ENCODE peak calls at places on chromosomes 12 and 14, in seven cellular contexts. L is stomach, N is ovary, H is uterus, Z is Peyer's patch, P is A549, R is HCT116. D is an unnamed sample.

GRCh38 chr12:17661250-17661649 is 428.7 kb downstream of the RERGL start:
- DNase-seq in L (no peak), N (no peak), H (no peak), Z (no peak), P (no peak), R (no peak), D (no peak)

GRCh38 chr14:66979083-66979974 is 209.9 kb upstream of the GARIN2 start:
- DNase-seq in L (no peak), N (no peak), H (no peak), Z (no peak), P (no peak), R (no peak), D (no peak)

GRCh38 chr14:81633496-81633895 is 99.8 kb upstream of the SEL1L start:
- DNase-seq in L (no peak), N (no peak), H (no peak), Z (no peak), P (no peak), R (no peak), D (no peak)

GRCh38 chr12:3658327-3659163 is 94.4 kb downstream of the CRACR2A start:
- DNase-seq in L (peak), N (no peak), H (no peak), Z (no peak), P (no peak), R (no peak), D (no peak)

GRCh38 chr12:6461401-6462233 is 8.9 kb downstream of the VAMP1 start:
- DNase-seq in L (peak), N (no peak), H (no peak), Z (peak), P (no peak), R (no peak), D (no peak)

GRCh38 chr12:98110516-98110915 is 404.9 kb upstream of the TMPO start:
- DNase-seq in L (no peak), N (no peak), H (no peak), Z (no peak), P (no peak), R (no peak), D (no peak)

GRCh38 chr12:79409562-79409961 is 281.2 kb downstream of the PAWR start:
- DNase-seq in L (no peak), N (no peak), H (peak), Z (no peak), P (no peak), R (no peak), D (no peak)

GRCh38 chr12:76890407-76891143 is 11.8 kb upstream of the CSRP2 start:
- DNase-seq in L (no peak), N (no peak), H (no peak), Z (no peak), P (no peak), R (peak), D (no peak)

GRCh38 chr12:75480469-75480949 is at the start of gene GLIPR1:
- DNase-seq in L (peak), N (peak), H (peak), Z (peak), P (peak), R (no peak), D (peak)

GRCh38 chr12:87383705-87384104 is 645.5 kb downstream of the C12orf50 start:
- DNase-seq in L (no peak), N (no peak), H (no peak), Z (no peak), P (no peak), R (no peak), D (no peak)

GRCh38 chr12:23855813-23856212 is 93.7 kb downstream of the SOX5 start:
- DNase-seq in L (no peak), N (no peak), H (no peak), Z (no peak), P (no peak), R (no peak), D (no peak)

GRCh38 chr12:71664411-71665108 is 459 bp downstream of the THAP2 start:
- DNase-seq in L (no peak), N (no peak), H (no peak), Z (no peak), P (no peak), R (no peak), D (peak)

GRCh38 chr12:12561305-12562015 is 1.2 kb downstream of the DUSP16 start:
- DNase-seq in L (peak), N (peak), H (peak), Z (peak), P (peak), R (no peak), D (peak)

GRCh38 chr12:67539946-67540345 is 108.6 kb upstream of the DYRK2 start:
- DNase-seq in L (no peak), N (no peak), H (no peak), Z (no peak), P (no peak), R (no peak), D (no peak)

GRCh38 chr14:101004954-101005353 is 101.4 kb upstream of the RTL1 start:
- DNase-seq in L (no peak), N (peak), H (no peak), Z (no peak), P (no peak), R (no peak), D (no peak)
- TF ChIP-seq POLR2A in L (no peak), N (no peak), H (no peak), Z (no peak), P (no peak), R (no peak), D (no peak)

DNA sequence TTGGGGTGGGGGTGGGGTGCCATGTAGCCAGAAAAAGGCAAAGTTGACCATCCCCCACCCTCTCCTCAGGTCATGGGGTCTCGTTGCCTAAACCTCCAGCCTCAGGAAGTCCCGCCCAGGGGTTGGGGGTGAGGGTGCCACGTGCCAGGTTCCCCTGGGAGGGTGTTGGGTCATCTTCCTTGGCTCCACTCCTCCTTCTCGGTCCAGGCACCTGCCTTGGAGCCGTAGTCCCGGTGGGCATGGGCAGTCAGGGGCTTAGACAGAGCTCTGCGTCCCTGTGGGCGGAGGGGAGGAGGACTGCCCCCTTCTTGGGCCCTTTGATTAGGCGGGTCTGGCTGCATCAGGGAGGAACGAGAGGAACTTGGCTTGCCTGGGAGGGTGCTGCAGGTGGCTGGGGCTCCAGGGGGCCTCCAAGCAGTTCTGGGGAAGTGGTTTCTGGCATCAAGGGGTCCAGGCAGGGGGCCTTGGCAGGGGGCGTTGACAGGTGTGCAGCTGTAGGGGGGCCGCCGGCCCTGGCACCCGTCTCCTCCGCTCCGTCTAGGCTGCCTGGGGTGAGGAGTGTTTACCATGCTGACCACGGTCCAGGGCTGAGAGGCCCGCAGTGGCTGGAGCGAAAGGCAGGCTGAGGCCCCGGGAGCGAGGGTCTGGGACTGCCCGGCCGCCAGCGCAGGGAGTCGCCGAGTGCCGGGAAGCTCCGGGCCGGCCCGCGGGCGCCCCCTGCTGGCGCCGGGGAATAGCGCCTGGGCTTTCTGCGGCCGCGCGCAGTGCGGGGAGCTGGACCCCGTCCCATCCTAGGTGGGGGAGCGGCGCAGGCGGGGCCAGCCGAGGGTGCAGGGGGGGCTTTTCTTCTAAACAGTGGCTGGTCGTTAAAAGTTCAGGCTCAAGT is 7.9 kb downstream of the SETD1B start:
- DNase-seq in L (peak), N (peak), H (peak), Z (no peak), P (peak), R (no peak), D (peak)
- TF ChIP-seq POLR2A in L (no peak), N (no peak), H (no peak), Z (peak), P (no peak), R (no peak), D (no peak)

GRCh38 chr14:104754213-104754851 is 1.4 kb downstream of the SIVA1 start:
- DNase-seq in L (no peak), N (no peak), H (no peak), Z (no peak), P (no peak), R (no peak), D (no peak)

GRCh38 chr14:104751539-104752337 is 1.2 kb upstream of the SIVA1 start:
- DNase-seq in L (no peak), N (peak), H (no peak), Z (no peak), P (no peak), R (no peak), D (no peak)

GRCh38 chr14:104752338-104752734 is 611 bp upstream of the SIVA1 start:
- DNase-seq in L (no peak), N (peak), H (no peak), Z (no peak), P (no peak), R (no peak), D (peak)

GRCh38 chr14:104753528-104754212 is 723 bp downstream of the SIVA1 start:
- DNase-seq in L (no peak), N (no peak), H (no peak), Z (no peak), P (no peak), R (no peak), D (no peak)

GRCh38 chr14:104752735-104753527 is at the start of gene SIVA1:
- DNase-seq in L (peak), N (peak), H (peak), Z (peak), P (peak), R (peak), D (peak)
- TF ChIP-seq POLR2A in L (no peak), N (peak), H (peak), Z (peak), P (peak), R (peak), D (peak)

GRCh38 chr14:101821528-101821927 is 60.0 kb downstream of the PPP2R5C start:
- DNase-seq in L (no peak), N (no peak), H (no peak), Z (peak), P (no peak), R (no peak), D (no peak)

GRCh38 chr14:101825797-101826196 is 64.3 kb downstream of the PPP2R5C start:
- DNase-seq in L (no peak), N (no peak), H (no peak), Z (no peak), P (no peak), R (no peak), D (no peak)

GRCh38 chr14:101823081-101823480 is 61.6 kb downstream of the PPP2R5C start:
- DNase-seq in L (no peak), N (no peak), H (no peak), Z (no peak), P (no peak), R (no peak), D (no peak)

GRCh38 chr14:101824339-101824727 is 62.8 kb downstream of the PPP2R5C start:
- DNase-seq in L (no peak), N (no peak), H (no peak), Z (no peak), P (no peak), R (no peak), D (no peak)

GRCh38 chr14:101823511-101824120 is 62.1 kb downstream of the PPP2R5C start:
- DNase-seq in L (peak), N (no peak), H (peak), Z (peak), P (no peak), R (no peak), D (no peak)
- TF ChIP-seq POLR2A in L (no peak), N (no peak), H (no peak), Z (peak), P (no peak), R (no peak), D (no peak)

DNA sequence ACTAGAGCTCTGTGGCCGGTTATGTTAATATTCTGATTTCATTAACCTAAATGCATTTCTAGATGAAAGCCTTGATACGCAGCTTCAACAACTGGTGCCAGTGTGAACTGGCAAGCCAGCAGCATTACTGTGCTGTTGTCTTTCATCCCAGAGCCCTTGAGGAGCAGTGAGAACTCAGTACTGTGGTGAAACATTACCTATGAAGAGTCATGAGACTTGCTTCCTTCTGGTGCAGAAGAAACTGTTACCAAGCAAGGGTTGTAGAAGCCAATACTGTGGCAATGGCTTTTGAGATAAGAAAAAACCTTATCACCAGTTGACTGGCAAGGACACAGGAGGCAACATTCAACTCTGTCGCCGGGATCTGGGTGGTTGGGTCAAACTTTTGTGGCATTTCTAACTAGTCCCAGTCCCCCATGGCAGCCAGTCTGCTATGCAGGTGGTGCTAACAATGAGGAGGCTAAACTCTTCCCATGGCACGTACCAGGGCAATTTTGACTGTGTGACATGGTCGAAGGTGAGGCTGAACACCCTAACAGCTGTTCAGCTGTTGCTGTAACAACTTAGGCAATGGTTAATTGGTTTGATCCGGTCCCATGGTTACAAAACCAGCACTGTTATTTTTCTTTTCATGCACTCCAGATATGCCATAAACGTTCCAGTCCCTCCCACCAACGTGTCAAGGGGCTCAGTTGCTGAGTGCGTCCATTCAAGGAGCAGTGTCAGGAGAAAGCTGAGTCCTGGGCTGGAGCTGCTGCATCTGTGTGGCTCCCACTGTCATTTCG is 12.6 kb upstream of the LGALS3 start:
- DNase-seq in L (peak), N (no peak), H (no peak), Z (no peak), P (no peak), R (no peak), D (no peak)
- TF ChIP-seq POLR2A in L (no peak), N (no peak), H (no peak), Z (peak), P (no peak), R (no peak), D (no peak)

DNA sequence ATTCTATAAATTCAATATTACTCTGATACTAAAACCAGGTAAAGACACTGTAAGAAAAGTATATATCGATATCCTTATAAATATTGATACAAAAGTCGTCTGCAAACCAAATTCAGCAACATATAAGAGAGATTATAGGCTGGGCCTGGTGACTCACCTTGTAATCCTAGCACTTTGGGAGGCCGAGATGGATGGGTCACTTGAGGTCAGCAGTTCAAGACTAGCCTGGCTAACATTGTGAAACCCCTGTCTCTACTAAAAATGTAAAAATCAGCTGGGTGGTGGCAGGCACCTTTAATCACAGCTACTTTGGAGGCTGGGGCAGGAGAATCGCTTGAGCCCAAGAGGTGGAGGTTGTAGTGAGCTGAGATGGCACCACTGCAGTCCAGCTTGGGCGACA is 13.5 kb upstream of the TUBA1C start:
- DNase-seq in L (no peak), N (no peak), H (no peak), Z (no peak), P (no peak), R (no peak), D (no peak)
- TF ChIP-seq POLR2A in L (no peak), N (no peak), H (no peak), Z (no peak), P (no peak), R (no peak), D (no peak)

GRCh38 chr14:21940887-21941855 is 267.6 kb upstream of the OR4E1 start:
- DNase-seq in L (no peak), N (no peak), H (no peak), Z (peak), P (peak), R (peak), D (no peak)

DNA sequence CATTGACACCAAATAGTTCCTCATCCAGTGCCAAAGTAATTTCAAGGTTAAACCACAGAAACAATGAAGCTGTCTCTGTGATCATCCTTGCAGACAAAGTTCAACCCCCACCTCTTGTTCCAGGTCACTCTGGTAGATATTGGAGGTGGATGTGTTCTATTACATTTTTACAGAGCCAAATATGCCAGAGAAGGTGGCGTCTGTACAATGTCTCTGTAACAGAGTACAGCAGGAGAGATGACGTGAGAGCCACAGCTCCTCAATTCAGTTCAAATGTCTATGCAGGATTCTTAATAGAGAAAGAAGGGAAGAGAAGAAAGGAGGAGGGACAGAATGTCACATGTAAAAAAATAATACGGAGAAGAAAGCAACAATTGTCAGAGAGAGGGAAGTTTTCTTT is 268.3 kb upstream of the OR4E1 start:
- DNase-seq in L (no peak), N (no peak), H (no peak), Z (no peak), P (no peak), R (no peak), D (no peak)
- TF ChIP-seq POLR2A in L (no peak), N (no peak), H (no peak), Z (no peak), P (no peak), R (no peak), D (no peak)